ENCODE peak calls at places on chromosomes 4 and X, in four cellular contexts. One of them, this sample, is unnamed.

GRCh38 chr4:151331276-151332042 is 6.1 kb upstream of the SH3D19 start:
- DNase-seq in fibroblast of lung: peak; percentile 72
- DNase-seq in activated CD4-positive, alpha-beta T cell treated with anti-CD3 and anti-CD28 coated beads for 1 hour: no peak
- DNase-seq in A673: no peak
- DNase-seq in this sample: no peak

GRCh38 chr4:154911097-154911496 is 130.0 kb downstream of the RBM46 start:
- DNase-seq in activated CD4-positive, alpha-beta T cell treated with anti-CD3 and anti-CD28 coated beads for 1 hour: no peak
- DNase-seq in fibroblast of lung: no peak
- DNase-seq in A673: no peak
- DNase-seq in this sample: no peak

GRCh38 chr4:166506051-166506450 is 633.0 kb downstream of the TLL1 start:
- DNase-seq in fibroblast of lung: no peak
- DNase-seq in A673: no peak
- DNase-seq in activated CD4-positive, alpha-beta T cell treated with anti-CD3 and anti-CD28 coated beads for 1 hour: no peak
- DNase-seq in this sample: no peak

GRCh38 chr4:95165926-95166524 is 382.7 kb downstream of the UNC5C start:
- DNase-seq in A673: peak; percentile 56
- DNase-seq in fibroblast of lung: peak; percentile 68
- DNase-seq in activated CD4-positive, alpha-beta T cell treated with anti-CD3 and anti-CD28 coated beads for 1 hour: no peak
- DNase-seq in this sample: peak; percentile 31

GRCh38 chrX:151359341-151359740 is 37.7 kb upstream of the VMA21 start:
- DNase-seq in fibroblast of lung: no peak
- DNase-seq in activated CD4-positive, alpha-beta T cell treated with anti-CD3 and anti-CD28 coated beads for 1 hour: no peak
- DNase-seq in A673: no peak
- DNase-seq in this sample: no peak

GRCh38 chrX:54178100-54178940 is 4.7 kb downstream of the FAM120C start:
- DNase-seq in fibroblast of lung: peak; percentile 80
- DNase-seq in A673: peak; percentile 51
- DNase-seq in activated CD4-positive, alpha-beta T cell treated with anti-CD3 and anti-CD28 coated beads for 1 hour: no peak
- DNase-seq in this sample: no peak

GRCh38 chrX:134481339-134481738 is 21.4 kb downstream of the HPRT1 start:
- DNase-seq in A673: no peak
- DNase-seq in fibroblast of lung: no peak
- DNase-seq in activated CD4-positive, alpha-beta T cell treated with anti-CD3 and anti-CD28 coated beads for 1 hour: no peak
- DNase-seq in this sample: no peak

GRCh38 chrX:21993265-21993664 is 38.9 kb upstream of the PHEX start:
- DNase-seq in activated CD4-positive, alpha-beta T cell treated with anti-CD3 and anti-CD28 coated beads for 1 hour: no peak
- DNase-seq in fibroblast of lung: no peak
- DNase-seq in A673: no peak
- DNase-seq in this sample: no peak

GRCh38 chr4:30208731-30209435 is 511.3 kb upstream of the PCDH7 start:
- DNase-seq in A673: no peak
- DNase-seq in activated CD4-positive, alpha-beta T cell treated with anti-CD3 and anti-CD28 coated beads for 1 hour: no peak
- DNase-seq in fibroblast of lung: peak; percentile 48
- DNase-seq in this sample: no peak

GRCh38 chrX:54181196-54181953 is 1.7 kb downstream of the FAM120C start:
- DNase-seq in activated CD4-positive, alpha-beta T cell treated with anti-CD3 and anti-CD28 coated beads for 1 hour: no peak
- DNase-seq in fibroblast of lung: peak; percentile 76
- DNase-seq in A673: peak; percentile 5
- DNase-seq in this sample: no peak

GRCh38 chr4:115279300-115279699 is 165.9 kb upstream of the NDST4 start:
- DNase-seq in activated CD4-positive, alpha-beta T cell treated with anti-CD3 and anti-CD28 coated beads for 1 hour: no peak
- DNase-seq in fibroblast of lung: no peak
- DNase-seq in A673: no peak
- DNase-seq in this sample: no peak

GRCh38 chr4:11130195-11130975 is 298.3 kb downstream of the HS3ST1 start:
- DNase-seq in activated CD4-positive, alpha-beta T cell treated with anti-CD3 and anti-CD28 coated beads for 1 hour: no peak
- DNase-seq in A673: no peak
- DNase-seq in fibroblast of lung: peak; percentile 98
- DNase-seq in this sample: no peak

GRCh38 chr4:17770845-17771244 is 10.6 kb downstream of the FAM184B start:
- DNase-seq in activated CD4-positive, alpha-beta T cell treated with anti-CD3 and anti-CD28 coated beads for 1 hour: no peak
- DNase-seq in fibroblast of lung: peak; percentile 59
- DNase-seq in A673: no peak
- DNase-seq in this sample: no peak

GRCh38 chr4:25913851-25914669 is at the start of gene SMIM20:
- DNase-seq in fibroblast of lung: peak; percentile 79
- DNase-seq in A673: peak; percentile 82
- DNase-seq in activated CD4-positive, alpha-beta T cell treated with anti-CD3 and anti-CD28 coated beads for 1 hour: peak; percentile 82
- DNase-seq in this sample: peak; percentile 86

GRCh38 chr4:46945062-46945461 is 36.0 kb upstream of the COX7B2 start:
- DNase-seq in fibroblast of lung: no peak
- DNase-seq in A673: peak; percentile 30
- DNase-seq in activated CD4-positive, alpha-beta T cell treated with anti-CD3 and anti-CD28 coated beads for 1 hour: no peak
- DNase-seq in this sample: no peak

GRCh38 chrX:45801554-45801953 is 600.9 kb upstream of the DIPK2B start:
- DNase-seq in A673: peak; percentile 78
- DNase-seq in fibroblast of lung: peak; percentile 40
- DNase-seq in activated CD4-positive, alpha-beta T cell treated with anti-CD3 and anti-CD28 coated beads for 1 hour: no peak
- DNase-seq in this sample: no peak

GRCh38 chr4:5381981-5382441 is 326.3 kb downstream of the EVC2 start:
- DNase-seq in fibroblast of lung: peak; percentile 59
- DNase-seq in activated CD4-positive, alpha-beta T cell treated with anti-CD3 and anti-CD28 coated beads for 1 hour: no peak
- DNase-seq in A673: no peak
- DNase-seq in this sample: no peak

GRCh38 chr4:4204401-4204745 is 22.4 kb downstream of the OTOP1 start:
- DNase-seq in A673: no peak
- DNase-seq in fibroblast of lung: no peak
- DNase-seq in activated CD4-positive, alpha-beta T cell treated with anti-CD3 and anti-CD28 coated beads for 1 hour: no peak
- DNase-seq in this sample: no peak

GRCh38 chr4:87973283-87974169 is 2.0 kb upstream of the SPP1 start:
- DNase-seq in A673: peak; percentile 63
- DNase-seq in activated CD4-positive, alpha-beta T cell treated with anti-CD3 and anti-CD28 coated beads for 1 hour: peak; percentile 12
- DNase-seq in fibroblast of lung: peak; percentile 95
- DNase-seq in this sample: peak; percentile 53

GRCh38 chr4:135372131-135372530 is 1170.5 kb upstream of the PABPC4L start:
- DNase-seq in fibroblast of lung: no peak
- DNase-seq in activated CD4-positive, alpha-beta T cell treated with anti-CD3 and anti-CD28 coated beads for 1 hour: no peak
- DNase-seq in A673: no peak
- DNase-seq in this sample: no peak

GRCh38 chr4:72525938-72526337 is 43.1 kb downstream of the ADAMTS3 start:
- DNase-seq in fibroblast of lung: peak; percentile 89
- DNase-seq in activated CD4-positive, alpha-beta T cell treated with anti-CD3 and anti-CD28 coated beads for 1 hour: no peak
- DNase-seq in A673: no peak
- DNase-seq in this sample: no peak

GRCh38 chrX:136646602-136647239 is 1.2 kb upstream of the CD40LG start:
- DNase-seq in activated CD4-positive, alpha-beta T cell treated with anti-CD3 and anti-CD28 coated beads for 1 hour: no peak
- DNase-seq in A673: no peak
- DNase-seq in fibroblast of lung: no peak
- DNase-seq in this sample: no peak

GRCh38 chr4:185040523-185040922 is 22.2 kb downstream of the HELT start:
- DNase-seq in activated CD4-positive, alpha-beta T cell treated with anti-CD3 and anti-CD28 coated beads for 1 hour: no peak
- DNase-seq in A673: no peak
- DNase-seq in fibroblast of lung: no peak
- DNase-seq in this sample: no peak

GRCh38 chr4:52935317-52935716 is 73.2 kb downstream of the RASL11B start:
- DNase-seq in A673: no peak
- DNase-seq in fibroblast of lung: no peak
- DNase-seq in activated CD4-positive, alpha-beta T cell treated with anti-CD3 and anti-CD28 coated beads for 1 hour: no peak
- DNase-seq in this sample: no peak

GRCh38 chrX:103586314-103586646 is 965 bp downstream of the TCEAL4 start:
- DNase-seq in activated CD4-positive, alpha-beta T cell treated with anti-CD3 and anti-CD28 coated beads for 1 hour: no peak
- DNase-seq in fibroblast of lung: peak; percentile 7
- DNase-seq in A673: no peak
- DNase-seq in this sample: no peak

GRCh38 chr4:156261230-156261629 is 307.6 kb upstream of the CTSO start:
- DNase-seq in fibroblast of lung: no peak
- DNase-seq in activated CD4-positive, alpha-beta T cell treated with anti-CD3 and anti-CD28 coated beads for 1 hour: no peak
- DNase-seq in A673: no peak
- DNase-seq in this sample: no peak